ENCODE peak calls at places on chromosomes 11 and 22, in five cellular contexts. V, Z, X, S and T are unnamed samples.

GRCh38 chr22:23519442-23520177 is 60.5 kb downstream of the IGLL1 start:
- DNase-seq in X (no peak), V (no peak), Z (no peak), S (no peak), T (no peak)

GRCh38 chr11:107741044-107741823 is 29.4 kb upstream of the SLN start:
- DNase-seq in X (peak), V (peak), S (peak), Z (peak), T (peak)

GRCh38 chr11:66277475-66278391 is at the start of gene CNIH2:
- DNase-seq in V (peak), X (peak), Z (no peak), S (no peak), T (peak)

GRCh38 chr11:58654079-58654907 is 31.8 kb downstream of the CNTF start:
- DNase-seq in Z (peak), S (peak), V (peak), X (peak), T (peak)

GRCh38 chr11:116882386-116882785 is 45.0 kb upstream of the APOA1 start:
- DNase-seq in V (no peak), X (no peak), S (no peak), Z (no peak), T (no peak)

GRCh38 chr11:132448334-132448995 is 1078.0 kb downstream of the NTM start:
- DNase-seq in Z (no peak), V (no peak), X (no peak), S (no peak), T (no peak)

GRCh38 chr11:91805293-91805692 is 419.3 kb upstream of the FAT3 start:
- DNase-seq in S (no peak), Z (no peak), X (no peak), V (no peak), T (no peak)

GRCh38 chr11:10302744-10303557 is 1.9 kb upstream of the ADM start:
- DNase-seq in X (no peak), Z (no peak), V (peak), S (peak), T (no peak)

GRCh38 chr22:28799125-28799833 is 1.1 kb downstream of the XBP1 start:
- DNase-seq in V (peak), Z (no peak), X (no peak), S (peak), T (no peak)

GRCh38 chr11:6833329-6833728 is 12.2 kb upstream of the OR10A5 start:
- DNase-seq in X (no peak), V (no peak), S (no peak), Z (no peak), T (no peak)

GRCh38 chr11:111520565-111520964 is 6.0 kb downstream of the HOATZ start:
- DNase-seq in S (no peak), X (no peak), V (no peak), Z (no peak), T (no peak)

GRCh38 chr22:23237201-23237798 is 57.0 kb downstream of the BCR start:
- DNase-seq in Z (no peak), S (no peak), X (no peak), V (peak), T (no peak)

DNA sequence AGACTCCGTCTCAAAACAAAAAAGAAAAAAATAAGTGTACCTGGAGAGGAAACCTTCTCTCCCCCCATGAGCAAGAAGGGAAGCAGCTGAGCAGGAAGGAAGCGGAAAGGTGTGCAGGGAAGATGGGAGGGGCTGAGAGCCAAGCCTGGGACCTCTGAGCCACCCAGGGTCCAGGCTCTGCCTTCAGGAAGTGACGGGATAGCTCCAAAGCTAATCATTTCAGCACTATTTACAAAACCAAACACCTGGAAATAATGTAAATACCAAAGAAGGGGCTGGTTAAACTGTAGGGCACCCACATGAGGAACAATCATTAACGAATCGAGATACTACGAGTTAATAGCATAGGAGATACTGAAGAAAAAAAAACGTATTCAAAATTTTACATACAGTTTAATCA is 27.9 kb downstream of the ARRB1 start:
- DNase-seq in V (no peak), X (no peak), Z (no peak), S (peak), T (no peak)
- TF ChIP-seq TAF1 in V (no peak), X (no peak), Z (no peak), S (no peak), T (no peak)

GRCh38 chr22:50443801-50444625 is 30.8 kb downstream of the SBF1 start:
- DNase-seq in Z (no peak), V (no peak), X (no peak), S (no peak), T (no peak)

GRCh38 chr22:50445880-50446707 is 28.7 kb downstream of the SBF1 start:
- DNase-seq in X (no peak), V (no peak), S (no peak), Z (no peak), T (no peak)

GRCh38 chr22:50443202-50443601 is 31.6 kb downstream of the SBF1 start:
- DNase-seq in V (no peak), X (no peak), S (no peak), Z (no peak), T (no peak)

GRCh38 chr22:50445071-50445879 is 29.6 kb downstream of the SBF1 start:
- DNase-seq in Z (no peak), S (no peak), X (no peak), V (no peak), T (no peak)

DNA sequence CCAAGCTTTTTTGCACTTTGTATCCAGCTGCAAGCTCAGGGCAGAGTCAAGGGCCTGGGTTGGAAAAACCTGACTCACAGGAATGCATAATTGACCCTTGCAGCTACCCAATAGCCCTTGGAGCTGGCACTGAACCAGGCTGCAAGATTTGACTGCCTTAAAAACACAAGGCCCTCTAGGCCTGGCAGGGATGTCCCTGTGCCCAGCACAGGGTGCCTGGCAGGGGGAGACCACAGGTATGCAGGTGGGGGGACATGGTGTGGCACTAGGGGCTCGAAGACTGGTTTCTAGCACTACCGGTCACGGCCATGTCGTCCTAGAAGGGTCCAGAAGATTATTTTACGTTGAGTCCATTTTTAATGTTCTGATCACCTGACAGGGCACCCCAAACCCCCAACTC is 30.2 kb downstream of the SBF1 start:
- DNase-seq in V (no peak), Z (no peak), S (no peak), X (no peak), T (no peak)
- TF ChIP-seq POLR2A in V (no peak), Z (no peak), S (no peak), X (no peak), T (no peak)

DNA sequence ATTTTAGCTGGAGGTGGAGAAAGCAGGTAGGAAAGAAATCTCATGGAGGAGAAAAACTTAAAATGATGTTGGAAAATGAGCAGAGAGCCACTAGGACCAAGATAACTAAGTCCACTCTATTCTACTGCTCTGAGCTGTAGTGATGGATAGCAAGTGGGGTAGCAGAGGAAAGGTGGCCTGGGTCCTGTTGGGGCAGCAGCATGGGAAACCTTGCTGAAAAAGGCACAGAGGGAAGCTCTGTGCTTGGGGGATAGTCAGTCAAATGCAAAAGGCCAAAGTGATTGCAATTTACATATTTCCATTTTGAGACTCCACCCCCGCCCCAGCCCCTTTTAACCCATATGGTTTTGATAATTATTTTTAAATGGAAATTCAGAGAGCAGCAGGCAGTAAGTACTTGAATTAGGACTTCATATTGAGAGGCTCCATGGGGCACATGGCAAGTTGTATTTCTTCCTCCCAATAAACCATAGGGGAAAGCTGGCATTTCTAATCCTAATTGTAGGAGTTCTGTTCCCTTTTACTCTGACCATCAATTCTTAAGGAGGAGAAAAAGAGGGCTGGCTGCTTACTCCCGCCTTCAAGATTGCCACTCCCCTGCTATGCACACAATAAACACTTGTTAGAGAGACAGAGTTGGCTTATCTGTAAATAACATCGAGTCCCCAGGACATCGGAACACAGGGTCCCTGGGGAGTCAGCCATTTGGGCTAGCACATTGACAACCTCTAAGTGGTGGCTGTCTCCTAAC is 1341.5 kb upstream of the TENM4 start:
- DNase-seq in S (no peak), V (no peak), X (no peak), Z (no peak), T (no peak)
- TF ChIP-seq TAF1 in S (no peak), V (no peak), X (no peak), Z (no peak), T (no peak)

GRCh38 chr11:76237914-76238313 is 31.6 kb upstream of the WNT11 start:
- DNase-seq in S (peak), X (no peak), V (peak), Z (no peak), T (no peak)
- TF ChIP-seq POLR2A in S (no peak), X (no peak), V (no peak), Z (no peak), T (no peak)

DNA sequence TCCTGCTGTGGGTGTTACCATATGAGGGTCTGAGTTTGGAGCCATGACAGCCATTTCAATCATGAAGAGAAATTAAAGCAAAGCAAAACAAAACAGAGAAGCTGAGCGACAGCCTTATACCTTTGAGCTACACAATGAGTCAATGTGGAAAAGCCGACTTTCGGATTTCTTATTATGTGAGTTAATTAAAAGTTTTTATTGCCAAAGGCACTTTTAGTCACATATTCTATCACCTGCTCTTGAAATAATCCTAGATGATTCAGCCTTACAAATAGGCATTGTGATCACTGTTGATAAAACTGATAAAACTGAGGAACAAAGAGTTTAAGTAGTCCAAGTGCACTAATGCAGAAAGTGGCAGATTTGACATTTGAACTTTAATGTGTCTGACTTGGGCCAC is 381.9 kb upstream of the TENM4 start:
- DNase-seq in S (no peak), Z (no peak), V (no peak), X (no peak), T (no peak)
- TF ChIP-seq TAF1 in S (no peak), Z (no peak), V (no peak), X (no peak), T (no peak)

DNA sequence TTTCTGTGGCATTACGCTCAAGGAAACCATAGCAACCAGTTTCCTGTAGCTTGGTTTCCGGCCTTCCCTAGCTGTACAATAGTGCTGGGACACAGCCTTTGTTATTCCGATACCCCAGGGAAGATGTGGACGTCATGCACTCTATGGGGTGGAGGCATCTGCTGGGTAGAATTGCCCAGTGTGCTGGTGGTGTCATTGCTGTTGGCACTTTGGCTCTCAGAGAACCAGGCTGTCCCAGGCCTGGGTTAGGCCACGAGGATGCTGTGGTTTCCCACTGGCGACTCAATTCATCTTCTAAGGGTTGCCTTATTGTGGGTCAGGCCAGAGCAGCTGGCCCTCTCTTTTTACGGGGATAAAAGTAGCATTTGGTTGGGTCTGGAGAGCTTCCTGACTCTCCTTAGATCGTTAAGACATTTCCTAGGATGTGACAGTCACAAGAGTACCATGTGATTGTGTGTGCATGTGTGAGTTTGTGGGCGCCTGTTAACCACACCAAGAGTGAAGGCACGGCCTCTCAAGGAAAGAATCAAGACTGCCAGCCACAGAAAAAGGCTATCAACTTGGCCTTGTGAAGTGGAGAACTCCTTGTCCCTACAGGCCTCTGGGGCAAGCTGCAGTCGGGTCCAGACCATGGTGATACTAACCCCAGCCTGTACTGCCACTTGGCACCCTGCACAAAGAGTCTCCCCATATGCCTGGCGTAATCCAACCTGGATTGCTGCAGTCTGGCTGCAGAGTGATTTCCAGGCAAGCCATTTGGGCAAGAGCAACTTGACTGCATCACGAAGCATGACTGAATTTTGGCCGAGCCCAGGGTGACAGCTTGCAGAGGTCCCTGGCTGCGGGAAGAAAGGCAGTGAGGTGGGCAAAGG is 35.9 kb upstream of the NAV2 start:
- DNase-seq in V (no peak), X (no peak), Z (no peak), S (no peak), T (no peak)
- TF ChIP-seq POLR2A in V (no peak), X (no peak), Z (no peak), S (no peak), T (no peak)